ENCODE peak calls at places on chromosome 2, in six cellular contexts. One of them, this sample, is unnamed.

GRCh38 chr2:210028178-210028577 is 25.7 kb downstream of the RPE start:
- DNase-seq in A549: no peak
- DNase-seq in iris pigment epithelial cell: no peak
- DNase-seq in activated CD4-positive, alpha-beta T cell treated with anti-CD3 and anti-CD28 coated beads for 4 hours: no peak
- DNase-seq in LoVo: no peak
- DNase-seq in foreskin fibroblast: no peak
- DNase-seq in this sample: no peak

GRCh38 chr2:85988914-85989270 is 100.1 kb upstream of the ST3GAL5 start:
- DNase-seq in iris pigment epithelial cell: no peak
- DNase-seq in foreskin fibroblast: no peak
- DNase-seq in A549: no peak
- DNase-seq in activated CD4-positive, alpha-beta T cell treated with anti-CD3 and anti-CD28 coated beads for 4 hours: no peak
- DNase-seq in LoVo: no peak
- DNase-seq in this sample: no peak

GRCh38 chr2:170847716-170848115 is 31.0 kb downstream of the GAD1 start:
- DNase-seq in LoVo: no peak
- DNase-seq in A549: no peak
- DNase-seq in activated CD4-positive, alpha-beta T cell treated with anti-CD3 and anti-CD28 coated beads for 4 hours: no peak
- DNase-seq in foreskin fibroblast: no peak
- DNase-seq in iris pigment epithelial cell: no peak
- DNase-seq in this sample: no peak

GRCh38 chr2:207792244-207792785 is 22.6 kb upstream of the FZD5 start:
- DNase-seq in foreskin fibroblast: peak; percentile 44
- DNase-seq in LoVo: peak; percentile 67
- DNase-seq in iris pigment epithelial cell: peak; percentile 73
- DNase-seq in A549: peak; percentile 88
- DNase-seq in activated CD4-positive, alpha-beta T cell treated with anti-CD3 and anti-CD28 coated beads for 4 hours: no peak
- DNase-seq in this sample: no peak

GRCh38 chr2:219614076-219614860 is 13.2 kb upstream of the SLC4A3 start:
- DNase-seq in activated CD4-positive, alpha-beta T cell treated with anti-CD3 and anti-CD28 coated beads for 4 hours: no peak
- DNase-seq in LoVo: no peak
- DNase-seq in iris pigment epithelial cell: no peak
- DNase-seq in A549: no peak
- DNase-seq in foreskin fibroblast: no peak
- DNase-seq in this sample: no peak

GRCh38 chr2:16005819-16006536 is 65.6 kb downstream of the MYCN start:
- DNase-seq in activated CD4-positive, alpha-beta T cell treated with anti-CD3 and anti-CD28 coated beads for 4 hours: no peak
- DNase-seq in iris pigment epithelial cell: peak; percentile 10
- DNase-seq in foreskin fibroblast: no peak
- DNase-seq in LoVo: peak; percentile 33
- DNase-seq in A549: peak; percentile 39
- DNase-seq in this sample: no peak

GRCh38 chr2:10542033-10542432 is 93.9 kb upstream of the ODC1 start:
- DNase-seq in LoVo: no peak
- DNase-seq in foreskin fibroblast: no peak
- DNase-seq in iris pigment epithelial cell: no peak
- DNase-seq in A549: no peak
- DNase-seq in activated CD4-positive, alpha-beta T cell treated with anti-CD3 and anti-CD28 coated beads for 4 hours: no peak
- DNase-seq in this sample: no peak

GRCh38 chr2:108243566-108243965 is 3.8 kb downstream of the SULT1C3 start:
- DNase-seq in activated CD4-positive, alpha-beta T cell treated with anti-CD3 and anti-CD28 coated beads for 4 hours: no peak
- DNase-seq in A549: no peak
- DNase-seq in iris pigment epithelial cell: peak; percentile 57
- DNase-seq in foreskin fibroblast: no peak
- DNase-seq in LoVo: peak; percentile 52
- DNase-seq in this sample: peak; percentile 89

GRCh38 chr2:239912938-239913631 is 112.1 kb downstream of the NDUFA10 start:
- DNase-seq in iris pigment epithelial cell: no peak
- DNase-seq in LoVo: no peak
- DNase-seq in foreskin fibroblast: no peak
- DNase-seq in A549: no peak
- DNase-seq in activated CD4-positive, alpha-beta T cell treated with anti-CD3 and anti-CD28 coated beads for 4 hours: no peak
- DNase-seq in this sample: no peak

This sample was measured in stromal cell of bone marrow.